ENCODE peak calls at places on chromosomes 7 and 10, in ten cellular contexts. Y is sigmoid colon, C is esophagus muscularis mucosa, K is SK-N-SH, P is HCT116, N is K562, Z is transverse colon, J is HepG2, F is stomach, O is H1. G is an unnamed sample.
A peak's percentile ranks its signal among the peaks of the same experiment; 100 is the strongest.

GRCh38 chr10:79328147-79328701 is 19.0 kb upstream of the PPIF start:
- DNase-seq in Y (peak; percentile 56), C (no peak), K (no peak), P (no peak), N (no peak), Z (no peak), J (no peak), F (no peak), O (no peak), G (no peak)

GRCh38 chr10:8183241-8183704 is 128.8 kb downstream of the GATA3 start:
- DNase-seq in Y (no peak), C (no peak), K (no peak), P (no peak), N (no peak), Z (no peak), J (no peak), F (no peak), O (no peak), G (no peak)

GRCh38 chr10:62594093-62594520 is 210.4 kb upstream of the ADO start:
- DNase-seq in Y (no peak), C (no peak), K (peak; percentile 60), P (peak; percentile 53), N (peak; percentile 57), Z (peak; percentile 56), J (peak; percentile 27), F (peak; percentile 66), O (peak; percentile 74), G (peak; percentile 78)

GRCh38 chr7:136254148-136254547 is 277.0 kb upstream of the MTPN start:
- DNase-seq in Y (no peak), C (no peak), K (no peak), P (no peak), N (no peak), Z (no peak), J (no peak), F (no peak), O (no peak), G (no peak)

GRCh38 chr7:41183741-41184140 is 519.1 kb downstream of the INHBA start:
- DNase-seq in Y (no peak), C (no peak), K (no peak), P (no peak), N (no peak), Z (no peak), J (no peak), F (no peak), O (no peak), G (no peak)

GRCh38 chr10:17643339-17643754 is 604 bp upstream of the STAM start:
- DNase-seq in Y (peak; percentile 80), C (peak; percentile 93), K (peak; percentile 72), P (no peak), N (no peak), Z (peak; percentile 82), J (peak; percentile 67), F (peak; percentile 72), O (no peak), G (peak; percentile 69)

GRCh38 chr10:13716161-13717071 is 129.7 kb downstream of the PRPF18 start:
- DNase-seq in Y (no peak), C (no peak), K (peak; percentile 53), P (no peak), N (no peak), Z (no peak), J (no peak), F (no peak), O (no peak), G (no peak)

GRCh38 chr10:129372168-129372567 is 94.9 kb upstream of the MGMT start:
- DNase-seq in Y (no peak), C (peak; percentile 72), K (no peak), P (no peak), N (no peak), Z (no peak), J (no peak), F (no peak), O (no peak), G (no peak)

GRCh38 chr7:157585113-157585861 is 248.5 kb downstream of the DNAJB6 start:
- DNase-seq in Y (no peak), C (no peak), K (no peak), P (no peak), N (no peak), Z (no peak), J (no peak), F (no peak), O (no peak), G (no peak)

GRCh38 chr7:121714559-121715303 is 158.2 kb upstream of the PTPRZ1 start:
- DNase-seq in Y (no peak), C (no peak), K (no peak), P (peak; percentile 29), N (no peak), Z (peak; percentile 42), J (peak; percentile 92), F (peak; percentile 56), O (no peak), G (peak; percentile 21)

GRCh38 chr10:50993817-50994251 is 80.5 kb upstream of the PRKG1 start:
- DNase-seq in Y (peak; percentile 65), C (no peak), K (no peak), P (no peak), N (no peak), Z (no peak), J (no peak), F (no peak), O (no peak), G (no peak)

GRCh38 chr10:128438417-128439063 is 312.3 kb upstream of the MKI67 start:
- DNase-seq in Y (no peak), C (no peak), K (no peak), P (no peak), N (no peak), Z (no peak), J (no peak), F (no peak), O (no peak), G (no peak)

GRCh38 chr10:78149193-78149592 is 115.5 kb downstream of the RPS24 start:
- DNase-seq in Y (no peak), C (no peak), K (no peak), P (no peak), N (no peak), Z (no peak), J (no peak), F (no peak), O (no peak), G (no peak)

GRCh38 chr7:2175514-2175913 is 57.2 kb downstream of the MAD1L1 start:
- DNase-seq in Y (no peak), C (no peak), K (peak; percentile 81), P (no peak), N (no peak), Z (no peak), J (peak; percentile 12), F (no peak), O (no peak), G (peak; percentile 33)
- TF ChIP-seq POLR2AphosphoS5 in Y (no peak), C (peak; percentile 50), K (peak; percentile 76), P (no peak), N (no peak), Z (no peak), J (no peak), F (no peak), O (no peak), G (no peak)

GRCh38 chr10:109958059-109958458 is 34.7 kb upstream of the XPNPEP1 start:
- DNase-seq in Y (no peak), C (no peak), K (no peak), P (no peak), N (no peak), Z (no peak), J (no peak), F (no peak), O (no peak), G (no peak)
- TF ChIP-seq POLR2AphosphoS5 in Y (no peak), C (no peak), K (no peak), P (no peak), N (no peak), Z (no peak), J (no peak), F (no peak), O (no peak), G (no peak)

GRCh38 chr10:49642311-49642710 is 28.5 kb downstream of the CHAT start:
- DNase-seq in Y (no peak), C (no peak), K (no peak), P (no peak), N (no peak), Z (no peak), J (no peak), F (no peak), O (no peak), G (no peak)

GRCh38 chr10:49646256-49646870 is 32.5 kb downstream of the CHAT start:
- DNase-seq in Y (no peak), C (no peak), K (no peak), P (no peak), N (no peak), Z (no peak), J (no peak), F (peak; percentile 11), O (no peak), G (no peak)

GRCh38 chr10:49643296-49644034 is 29.6 kb downstream of the CHAT start:
- DNase-seq in Y (no peak), C (no peak), K (no peak), P (no peak), N (no peak), Z (no peak), J (no peak), F (no peak), O (no peak), G (no peak)

GRCh38 chr10:49645417-49646255 is 31.8 kb downstream of the CHAT start:
- DNase-seq in Y (no peak), C (no peak), K (no peak), P (no peak), N (no peak), Z (no peak), J (no peak), F (peak; percentile 8), O (no peak), G (no peak)

GRCh38 chr10:49644035-49644345 is 30.2 kb downstream of the CHAT start:
- DNase-seq in Y (no peak), C (no peak), K (no peak), P (no peak), N (no peak), Z (no peak), J (no peak), F (no peak), O (no peak), G (no peak)
- TF ChIP-seq POLR2AphosphoS5 in Y (no peak), C (no peak), K (no peak), P (no peak), N (no peak), Z (no peak), J (no peak), F (no peak), O (no peak), G (no peak)

GRCh38 chr10:74431816-74432215 is 280.8 kb downstream of the ADK start:
- DNase-seq in Y (no peak), C (no peak), K (no peak), P (no peak), N (no peak), Z (no peak), J (no peak), F (no peak), O (no peak), G (no peak)

GRCh38 chr10:74433595-74433956 is 282.6 kb downstream of the ADK start:
- DNase-seq in Y (no peak), C (no peak), K (no peak), P (no peak), N (no peak), Z (no peak), J (no peak), F (no peak), O (no peak), G (no peak)

GRCh38 chr10:74433993-74434392 is 283.0 kb downstream of the ADK start:
- DNase-seq in Y (no peak), C (no peak), K (no peak), P (no peak), N (no peak), Z (no peak), J (no peak), F (no peak), O (no peak), G (no peak)

GRCh38 chr10:74434577-74434976 is 283.6 kb downstream of the ADK start:
- DNase-seq in Y (no peak), C (no peak), K (no peak), P (no peak), N (no peak), Z (no peak), J (no peak), F (no peak), O (no peak), G (no peak)

GRCh38 chr10:74432841-74433594 is 282.0 kb downstream of the ADK start:
- DNase-seq in Y (no peak), C (no peak), K (peak; percentile 41), P (no peak), N (peak; percentile 15), Z (no peak), J (no peak), F (no peak), O (no peak), G (no peak)
- TF ChIP-seq POLR2AphosphoS5 in Y (no peak), C (no peak), K (no peak), P (no peak), N (no peak), Z (no peak), J (no peak), F (no peak), O (no peak), G (no peak)